ENCODE peak calls at places on chromosome 4, in nine cellular contexts. T is mucosa of gallbladder; P is activated CD8-positive, alpha-beta memory T cell treated with anti-CD3 and anti-CD28 coated beads for 48 hours; C is stimulated activated effector memory CD8-positive, alpha-beta T cell treated with anti-CD3 and anti-CD28 coated beads, Interleukin-12 subunit alpha, Interleukin-12 subunit beta, amount 100 ng/mL, for 72 hours; F is KBM-7; Z is H4; N is astrocyte of the hippocampus; O is T follicular helper cell; E is hypothalamus. K is an unnamed sample.

GRCh38 chr4:133151681-133152329 is 2.7 kb downstream of the PCDH10 start:
- DNase-seq in T (no peak), P (no peak), C (no peak), F (no peak), Z (peak; percentile 21), N (peak; percentile 70), O (no peak), E (peak; percentile 21), K (no peak)

GRCh38 chr4:159593651-159594050 is 490.8 kb downstream of the RAPGEF2 start:
- DNase-seq in T (no peak), P (no peak), C (no peak), F (no peak), Z (peak; percentile 21), N (peak; percentile 61), O (no peak), E (no peak), K (no peak)

GRCh38 chr4:43564107-43564506 is 671.6 kb downstream of the GRXCR1 start:
- DNase-seq in T (no peak), P (no peak), C (no peak), F (no peak), Z (no peak), N (no peak), O (no peak), E (no peak), K (no peak)

GRCh38 chr4:52957220-52957686 is 95.1 kb downstream of the RASL11B start:
- DNase-seq in T (no peak), P (no peak), C (no peak), F (no peak), Z (no peak), N (peak; percentile 49), O (no peak), E (no peak), K (no peak)

GRCh38 chr4:142402925-142403324 is 443.2 kb downstream of the INPP4B start:
- DNase-seq in T (no peak), P (no peak), C (no peak), F (no peak), Z (peak; percentile 52), N (no peak), O (no peak), E (no peak), K (no peak)

GRCh38 chr4:74395633-74396032 is 30.7 kb downstream of the EREG start:
- DNase-seq in T (no peak), P (no peak), C (no peak), F (no peak), Z (no peak), N (peak; percentile 42), O (no peak), E (no peak), K (no peak)

GRCh38 chr4:90127223-90127705 is at the start of gene CCSER1:
- DNase-seq in T (peak; percentile 63), P (no peak), C (no peak), F (peak; percentile 82), Z (peak; percentile 45), N (peak; percentile 81), O (peak; percentile 19), E (peak; percentile 7), K (peak; percentile 86)

GRCh38 chr4:84258905-84259830 is 239.9 kb downstream of the NKX6-1 start:
- DNase-seq in T (no peak), P (no peak), C (no peak), F (peak; percentile 39), Z (peak; percentile 55), N (peak; percentile 34), O (no peak), E (no peak), K (no peak)

GRCh38 chr4:183348706-183349659 is 26.8 kb upstream of the CLDN24 start:
- DNase-seq in T (no peak), P (no peak), C (no peak), F (peak; percentile 56), Z (peak; percentile 99), N (peak; percentile 92), O (no peak), E (no peak), K (no peak)

GRCh38 chr4:169987327-169988228 is 38.6 kb downstream of the MFAP3L start:
- DNase-seq in T (no peak), P (no peak), C (no peak), F (no peak), Z (no peak), N (no peak), O (no peak), E (no peak), K (no peak)

GRCh38 chr4:80811413-80811812 is 219.1 kb upstream of the BMP3 start:
- DNase-seq in T (no peak), P (no peak), C (no peak), F (no peak), Z (no peak), N (no peak), O (no peak), E (no peak), K (no peak)

GRCh38 chr4:2785613-2786012 is 7.3 kb upstream of the SH3BP2 start:
- DNase-seq in T (no peak), P (no peak), C (peak; percentile 2), F (peak; percentile 81), Z (no peak), N (no peak), O (peak; percentile 19), E (no peak), K (no peak)

GRCh38 chr4:41028392-41029076 is 185.8 kb downstream of the APBB2 start:
- DNase-seq in T (no peak), P (no peak), C (no peak), F (no peak), Z (peak; percentile 38), N (no peak), O (no peak), E (no peak), K (no peak)

GRCh38 chr4:38128478-38129451 is 168.6 kb downstream of the PTTG2 start:
- DNase-seq in T (no peak), P (peak; percentile 34), C (peak; percentile 61), F (peak; percentile 5), Z (peak; percentile 76), N (no peak), O (peak; percentile 12), E (no peak), K (no peak)

GRCh38 chr4:101621120-101621519 is 169.4 kb upstream of the BANK1 start:
- DNase-seq in T (no peak), P (no peak), C (no peak), F (no peak), Z (peak; percentile 11), N (peak; percentile 40), O (no peak), E (no peak), K (no peak)

GRCh38 chr4:6943012-6943869 is 33.6 kb downstream of the TBC1D14 start:
- DNase-seq in T (no peak), P (no peak), C (no peak), F (no peak), Z (no peak), N (peak; percentile 32), O (no peak), E (no peak), K (no peak)

GRCh38 chr4:62528874-62529273 is 1328.7 kb downstream of the ADGRL3 start:
- DNase-seq in T (no peak), P (no peak), C (no peak), F (no peak), Z (no peak), N (no peak), O (no peak), E (no peak), K (no peak)

GRCh38 chr4:12861422-12861821 is 622.7 kb downstream of the RAB28 start:
- DNase-seq in T (no peak), P (no peak), C (no peak), F (no peak), Z (no peak), N (no peak), O (no peak), E (no peak), K (no peak)

GRCh38 chr4:88705805-88706518 is 8.3 kb upstream of the NAP1L5 start:
- DNase-seq in T (no peak), P (no peak), C (no peak), F (no peak), Z (no peak), N (peak; percentile 83), O (no peak), E (no peak), K (no peak)

GRCh38 chr4:186598686-186599085 is 43.3 kb upstream of the MTNR1A start:
- DNase-seq in T (no peak), P (no peak), C (no peak), F (no peak), Z (no peak), N (no peak), O (no peak), E (no peak), K (no peak)

GRCh38 chr4:76692761-76693160 is 205.2 kb downstream of the SOWAHB start:
- DNase-seq in T (no peak), P (no peak), C (no peak), F (no peak), Z (no peak), N (no peak), O (no peak), E (no peak), K (no peak)

GRCh38 chr4:184664445-184665210 is 15.1 kb downstream of the PRIMPOL start:
- DNase-seq in T (no peak), P (no peak), C (no peak), F (peak; percentile 43), Z (no peak), N (no peak), O (no peak), E (no peak), K (no peak)

GRCh38 chr4:107719211-107719926 is 665 bp downstream of the PAPSS1 start:
- DNase-seq in T (no peak), P (no peak), C (no peak), F (peak; percentile 63), Z (no peak), N (peak; percentile 70), O (no peak), E (no peak), K (peak; percentile 57)

GRCh38 chr4:149980941-149981340 is 97.3 kb upstream of the DCLK2 start:
- DNase-seq in T (peak; percentile 64), P (no peak), C (peak; percentile 26), F (peak; percentile 54), Z (peak; percentile 60), N (peak; percentile 77), O (peak; percentile 8), E (no peak), K (peak; percentile 53)

GRCh38 chr4:60201052-60201673 is 999.0 kb upstream of the ADGRL3 start:
- DNase-seq in T (peak; percentile 37), P (no peak), C (no peak), F (peak; percentile 77), Z (peak; percentile 46), N (peak; percentile 74), O (no peak), E (no peak), K (no peak)

GRCh38 chr4:17846256-17846655 is 35.5 kb downstream of the NCAPG start:
- DNase-seq in T (no peak), P (no peak), C (no peak), F (no peak), Z (no peak), N (peak; percentile 33), O (no peak), E (no peak), K (no peak)

GRCh38 chr4:112938461-112939058 is 110.9 kb upstream of the ANK2 start:
- DNase-seq in T (no peak), P (no peak), C (no peak), F (peak; percentile 63), Z (peak; percentile 31), N (peak; percentile 70), O (no peak), E (no peak), K (no peak)

GRCh38 chr4:179352221-179352620 is 1910.0 kb upstream of the AGA start:
- DNase-seq in T (no peak), P (no peak), C (no peak), F (no peak), Z (no peak), N (no peak), O (no peak), E (no peak), K (no peak)

GRCh38 chr4:54937501-54937900 is 187.9 kb downstream of the KDR start:
- DNase-seq in T (no peak), P (no peak), C (no peak), F (peak; percentile 68), Z (no peak), N (peak; percentile 29), O (no peak), E (no peak), K (no peak)

GRCh38 chr4:58809366-58809765 is 1699.2 kb upstream of the IGFBP7 start:
- DNase-seq in T (no peak), P (no peak), C (no peak), F (no peak), Z (no peak), N (peak; percentile 0), O (no peak), E (no peak), K (no peak)

GRCh38 chr4:16116019-16116418 is 32.2 kb upstream of the PROM1 start:
- DNase-seq in T (no peak), P (no peak), C (no peak), F (no peak), Z (no peak), N (no peak), O (no peak), E (no peak), K (peak; percentile 74)

K was measured in breast epithelium.